ENCODE peak calls at places on chromosomes 16 and 17, in eight cellular contexts. One of them, this sample, is unnamed. For H3K36me3, the result is how much of the 10 kb centered on the place peaks cover.

GRCh38 chr17:66580178-66580577 is 254.7 kb upstream of the CACNG5 start:
- DNase-seq in ovary: peak
- DNase-seq in HCT116: no peak
- DNase-seq in Peyer's patch: no peak
- DNase-seq in prostate gland: no peak
- DNase-seq in esophagus muscularis mucosa: no peak
- DNase-seq in tibial nerve: no peak
- DNase-seq in K562: no peak
- DNase-seq in this sample: no peak

GRCh38 chr16:19578378-19578851 is 22.9 kb downstream of the VPS35L start:
- DNase-seq in esophagus muscularis mucosa: no peak
- DNase-seq in HCT116: no peak
- DNase-seq in prostate gland: no peak
- DNase-seq in ovary: no peak
- DNase-seq in Peyer's patch: no peak
- DNase-seq in K562: no peak
- DNase-seq in tibial nerve: no peak
- DNase-seq in this sample: no peak

GRCh38 chr16:58464916-58465731 is 34.8 kb upstream of the NDRG4 start:
- DNase-seq in ovary: no peak
- DNase-seq in Peyer's patch: no peak
- DNase-seq in tibial nerve: no peak
- DNase-seq in K562: no peak
- DNase-seq in prostate gland: no peak
- DNase-seq in HCT116: no peak
- DNase-seq in esophagus muscularis mucosa: no peak
- DNase-seq in this sample: no peak

GRCh38 chr17:55067697-55068439 is 99.3 kb downstream of the STXBP4 start:
- DNase-seq in tibial nerve: no peak
- DNase-seq in K562: peak
- DNase-seq in HCT116: no peak
- DNase-seq in esophagus muscularis mucosa: no peak
- DNase-seq in ovary: no peak
- DNase-seq in prostate gland: no peak
- DNase-seq in Peyer's patch: no peak
- DNase-seq in this sample: no peak

GRCh38 chr17:58693208-58693607 is 806 bp downstream of the RAD51C start:
- DNase-seq in K562: no peak
- DNase-seq in esophagus muscularis mucosa: no peak
- DNase-seq in prostate gland: no peak
- DNase-seq in tibial nerve: no peak
- DNase-seq in Peyer's patch: no peak
- DNase-seq in ovary: no peak
- DNase-seq in HCT116: no peak
- DNase-seq in this sample: no peak

GRCh38 chr17:40427002-40427491 is 9.4 kb upstream of the TOP2A start:
- DNase-seq in prostate gland: no peak
- DNase-seq in HCT116: no peak
- DNase-seq in tibial nerve: no peak
- DNase-seq in Peyer's patch: peak
- DNase-seq in ovary: no peak
- DNase-seq in esophagus muscularis mucosa: peak
- DNase-seq in K562: no peak
- DNase-seq in this sample: no peak

GRCh38 chr16:57475711-57476339 is 10.5 kb downstream of the DOK4 start:
- DNase-seq in K562: peak
- DNase-seq in prostate gland: no peak
- DNase-seq in ovary: no peak
- DNase-seq in tibial nerve: no peak
- DNase-seq in HCT116: peak
- DNase-seq in esophagus muscularis mucosa: no peak
- DNase-seq in Peyer's patch: no peak
- DNase-seq in this sample: no peak

GRCh38 chr16:70767377-70768204 is 33.4 kb downstream of the VAC14 start:
- DNase-seq in HCT116: no peak
- DNase-seq in esophagus muscularis mucosa: no peak
- DNase-seq in Peyer's patch: no peak
- DNase-seq in tibial nerve: no peak
- DNase-seq in prostate gland: no peak
- DNase-seq in ovary: no peak
- DNase-seq in K562: no peak
- DNase-seq in this sample: no peak

GRCh38 chr16:49281843-49282642 is 405 bp upstream of the CBLN1 start:
- DNase-seq in Peyer's patch: peak
- DNase-seq in esophagus muscularis mucosa: peak
- DNase-seq in K562: peak
- DNase-seq in HCT116: no peak
- DNase-seq in tibial nerve: peak
- DNase-seq in prostate gland: peak
- DNase-seq in ovary: peak
- DNase-seq in this sample: no peak

GRCh38 chr16:61007694-61008093 is 1028.5 kb downstream of the CDH8 start:
- DNase-seq in ovary: no peak
- DNase-seq in esophagus muscularis mucosa: no peak
- DNase-seq in tibial nerve: no peak
- DNase-seq in Peyer's patch: no peak
- DNase-seq in K562: no peak
- DNase-seq in HCT116: no peak
- DNase-seq in prostate gland: no peak
- DNase-seq in this sample: no peak

GRCh38 chr17:33854596-33854995 is 400.5 kb upstream of the CCL2 start:
- DNase-seq in Peyer's patch: no peak
- DNase-seq in esophagus muscularis mucosa: no peak
- DNase-seq in prostate gland: no peak
- DNase-seq in tibial nerve: no peak
- DNase-seq in ovary: no peak
- DNase-seq in K562: no peak
- DNase-seq in HCT116: no peak
- DNase-seq in this sample: no peak

GRCh38 chr17:10226930-10227695 is 28.7 kb upstream of the GAS7 start:
- DNase-seq in K562: peak
- DNase-seq in HCT116: peak
- DNase-seq in Peyer's patch: no peak
- DNase-seq in esophagus muscularis mucosa: no peak
- DNase-seq in prostate gland: peak
- DNase-seq in ovary: peak
- DNase-seq in tibial nerve: no peak
- DNase-seq in this sample: no peak

GRCh38 chr17:81483085-81483861 is 29.3 kb downstream of the ACTG1 start:
- DNase-seq in tibial nerve: no peak
- DNase-seq in K562: no peak
- DNase-seq in esophagus muscularis mucosa: no peak
- DNase-seq in ovary: no peak
- DNase-seq in Peyer's patch: no peak
- DNase-seq in prostate gland: no peak
- DNase-seq in HCT116: no peak
- DNase-seq in this sample: no peak

GRCh38 chr17:50656509-50656908 is 21.8 kb downstream of the ABCC3 start:
- DNase-seq in Peyer's patch: no peak
- DNase-seq in ovary: no peak
- DNase-seq in esophagus muscularis mucosa: no peak
- DNase-seq in prostate gland: no peak
- DNase-seq in tibial nerve: no peak
- DNase-seq in HCT116: no peak
- DNase-seq in K562: no peak
- DNase-seq in this sample: no peak

GRCh38 chr17:28743243-28744103 is at the start of gene TRAF4:
- DNase-seq in tibial nerve: peak
- DNase-seq in K562: peak
- DNase-seq in ovary: peak
- DNase-seq in esophagus muscularis mucosa: no peak
- DNase-seq in prostate gland: peak
- DNase-seq in HCT116: peak
- DNase-seq in Peyer's patch: peak
- DNase-seq in this sample: no peak

DNA sequence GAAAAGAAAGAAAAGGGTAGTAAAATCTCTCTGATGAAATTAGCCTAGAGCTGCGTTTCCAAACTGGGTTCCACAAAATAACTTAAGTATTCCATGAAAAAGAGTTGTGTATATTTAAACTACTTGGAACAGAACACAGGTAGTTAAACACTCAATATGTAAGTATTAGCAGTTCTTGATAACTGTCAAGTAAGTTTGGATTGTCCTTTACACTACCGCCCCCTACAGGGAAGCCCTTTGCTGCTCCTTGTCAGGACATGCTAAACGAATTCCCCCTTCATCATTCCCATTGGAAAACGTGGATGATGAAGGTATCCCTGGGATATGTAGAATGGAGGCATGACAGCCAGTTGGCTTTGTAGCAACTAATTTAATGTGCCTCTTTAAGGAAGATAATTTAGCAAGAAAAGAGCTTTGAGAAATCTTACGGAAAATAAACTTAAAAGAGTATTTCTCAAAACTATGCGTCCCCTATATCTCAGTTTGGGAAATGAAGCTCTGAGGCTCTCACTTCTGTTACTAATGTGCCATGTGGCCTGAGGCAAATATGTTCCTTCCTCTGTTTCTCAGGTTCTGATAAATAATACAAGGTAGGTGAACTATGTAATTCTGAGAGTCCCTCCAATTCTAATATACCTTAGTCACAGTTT is 18.8 kb downstream of the NCBP3 start:
- DNase-seq in Peyer's patch: no peak
- DNase-seq in prostate gland: peak
- DNase-seq in K562: peak
- DNase-seq in tibial nerve: no peak
- DNase-seq in ovary: no peak
- DNase-seq in HCT116: peak
- DNase-seq in esophagus muscularis mucosa: no peak
- DNase-seq in this sample: no peak
- H3K36me3 ChIP-seq in Peyer's patch: under half
- H3K36me3 ChIP-seq in prostate gland: under half
- H3K36me3 ChIP-seq in K562: half or more
- H3K36me3 ChIP-seq in tibial nerve: under half
- H3K36me3 ChIP-seq in ovary: under half
- H3K36me3 ChIP-seq in HCT116: under half
- H3K36me3 ChIP-seq in esophagus muscularis mucosa: under half
- H3K36me3 ChIP-seq in this sample: under half

GRCh38 chr16:672851-673250 is 2.6 kb upstream of the RHBDL1 start:
- DNase-seq in esophagus muscularis mucosa: no peak
- DNase-seq in tibial nerve: no peak
- DNase-seq in K562: no peak
- DNase-seq in prostate gland: no peak
- DNase-seq in HCT116: no peak
- DNase-seq in ovary: no peak
- DNase-seq in Peyer's patch: no peak
- DNase-seq in this sample: no peak

GRCh38 chr16:672371-672770 is 3.1 kb upstream of the RHBDL1 start:
- DNase-seq in prostate gland: no peak
- DNase-seq in K562: no peak
- DNase-seq in tibial nerve: no peak
- DNase-seq in Peyer's patch: no peak
- DNase-seq in ovary: no peak
- DNase-seq in HCT116: no peak
- DNase-seq in esophagus muscularis mucosa: no peak
- DNase-seq in this sample: no peak

GRCh38 chr16:669666-670065 is 1.7 kb downstream of the RHOT2 start:
- DNase-seq in prostate gland: no peak
- DNase-seq in HCT116: no peak
- DNase-seq in Peyer's patch: no peak
- DNase-seq in esophagus muscularis mucosa: no peak
- DNase-seq in tibial nerve: no peak
- DNase-seq in ovary: no peak
- DNase-seq in K562: no peak
- DNase-seq in this sample: no peak

GRCh38 chr16:670485-671352 is 2.8 kb downstream of the RHOT2 start:
- DNase-seq in tibial nerve: no peak
- DNase-seq in prostate gland: no peak
- DNase-seq in ovary: no peak
- DNase-seq in Peyer's patch: no peak
- DNase-seq in K562: no peak
- DNase-seq in esophagus muscularis mucosa: no peak
- DNase-seq in HCT116: no peak
- DNase-seq in this sample: no peak

DNA sequence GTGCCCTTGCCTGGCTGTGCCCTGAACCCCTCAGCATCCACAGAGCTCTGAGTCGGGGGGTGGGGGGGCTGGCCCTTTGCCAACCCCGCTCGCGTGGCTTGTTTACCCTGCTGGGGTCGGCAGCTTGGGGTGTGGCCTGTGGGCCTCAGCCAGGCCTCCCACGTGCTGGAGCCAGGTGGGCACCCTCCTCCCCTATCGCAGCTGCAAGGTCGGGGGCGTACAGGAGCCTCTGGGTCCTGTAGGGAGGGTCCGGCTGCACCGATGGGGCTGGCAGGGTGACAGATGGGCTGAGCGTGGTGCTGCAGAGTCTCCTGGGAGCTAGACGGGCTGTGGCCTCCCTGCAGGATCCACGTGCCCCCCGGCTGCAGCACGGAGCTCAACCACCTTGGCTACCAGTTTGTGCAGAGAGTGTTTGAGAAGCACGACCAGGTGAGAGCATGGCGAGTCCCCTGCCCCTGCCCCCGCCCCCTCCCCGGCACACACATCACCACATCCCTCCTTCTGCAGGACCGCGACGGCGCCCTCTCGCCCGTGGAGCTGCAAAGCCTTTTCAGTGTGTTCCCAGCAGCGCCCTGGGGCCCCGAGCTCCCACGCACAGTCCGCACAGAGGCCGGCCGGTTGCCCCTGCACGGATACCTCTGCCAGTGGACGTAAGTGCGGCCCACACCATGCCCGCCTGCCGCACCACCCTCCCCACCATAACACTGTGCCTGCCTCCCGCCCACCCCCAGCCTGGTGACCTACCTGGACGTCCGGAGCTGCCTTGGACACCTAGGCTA is 3.6 kb downstream of the RHOT2 start:
- DNase-seq in tibial nerve: no peak
- DNase-seq in Peyer's patch: no peak
- DNase-seq in esophagus muscularis mucosa: no peak
- DNase-seq in K562: no peak
- DNase-seq in prostate gland: no peak
- DNase-seq in ovary: no peak
- DNase-seq in HCT116: no peak
- DNase-seq in this sample: no peak
- TF ChIP-seq POLR2A in tibial nerve: no peak
- TF ChIP-seq POLR2A in Peyer's patch: no peak
- TF ChIP-seq POLR2A in esophagus muscularis mucosa: no peak
- TF ChIP-seq POLR2A in K562: no peak
- TF ChIP-seq POLR2A in prostate gland: no peak
- TF ChIP-seq POLR2A in ovary: no peak
- TF ChIP-seq POLR2A in HCT116: no peak
- TF ChIP-seq POLR2A in this sample: no peak

DNA sequence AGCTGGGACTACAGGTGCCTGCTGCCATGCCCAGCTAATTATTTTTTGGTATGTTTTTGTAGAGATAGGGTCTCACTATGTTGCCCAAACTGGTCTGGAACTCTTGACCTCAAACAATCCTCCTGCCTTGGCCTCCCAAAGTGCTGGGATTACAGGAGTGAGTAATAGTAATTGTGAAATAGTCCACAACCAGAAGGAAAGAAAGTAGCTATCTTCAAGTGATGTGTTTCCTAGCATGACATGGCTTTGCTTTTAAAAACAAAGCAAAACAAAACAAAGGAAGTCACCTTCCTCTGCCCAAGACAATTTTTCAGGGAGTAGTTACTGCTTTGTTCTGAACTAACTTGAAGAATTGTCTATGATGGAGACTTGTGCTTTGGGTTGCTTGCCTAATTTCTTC is 27.0 kb downstream of the ATP6V0A1 start:
- DNase-seq in HCT116: no peak
- DNase-seq in K562: no peak
- DNase-seq in Peyer's patch: no peak
- DNase-seq in esophagus muscularis mucosa: no peak
- DNase-seq in ovary: no peak
- DNase-seq in prostate gland: no peak
- DNase-seq in tibial nerve: no peak
- DNase-seq in this sample: no peak
- H3K36me3 ChIP-seq in HCT116: half or more
- H3K36me3 ChIP-seq in K562: half or more
- H3K36me3 ChIP-seq in Peyer's patch: under half
- H3K36me3 ChIP-seq in esophagus muscularis mucosa: half or more
- H3K36me3 ChIP-seq in ovary: under half
- H3K36me3 ChIP-seq in prostate gland: under half
- H3K36me3 ChIP-seq in tibial nerve: under half
- H3K36me3 ChIP-seq in this sample: half or more

GRCh38 chr16:28211758-28212531 is at the start of gene XPO6:
- DNase-seq in ovary: peak
- DNase-seq in Peyer's patch: peak
- DNase-seq in tibial nerve: peak
- DNase-seq in HCT116: peak
- DNase-seq in esophagus muscularis mucosa: peak
- DNase-seq in prostate gland: peak
- DNase-seq in K562: peak
- DNase-seq in this sample: peak
- TF ChIP-seq POLR2A in ovary: no peak
- TF ChIP-seq POLR2A in Peyer's patch: peak
- TF ChIP-seq POLR2A in tibial nerve: peak
- TF ChIP-seq POLR2A in HCT116: no peak
- TF ChIP-seq POLR2A in esophagus muscularis mucosa: no peak
- TF ChIP-seq POLR2A in prostate gland: peak
- TF ChIP-seq POLR2A in K562: peak
- TF ChIP-seq POLR2A in this sample: no peak

This sample was measured in esophagus squamous epithelium.